ENCODE peak calls at places on chromosomes 16 and 17, in seven cellular contexts. Z, W, L, P, Y, C and X are unnamed samples.
A peak's percentile ranks its signal among the peaks of the same experiment; 100 is the strongest.

GRCh38 chr16:68031951-68032350 is 8.9 kb downstream of the DUS2 start:
- DNase-seq in Z (peak; percentile 39), W (no peak), L (no peak), P (no peak), Y (peak; percentile 26), C (no peak), X (peak; percentile 36)

GRCh38 chr16:726438-727290 is at the start of the genes CCDC78 and HAGHL:
- DNase-seq in Z (no peak), W (peak; percentile 52), L (peak; percentile 33), P (peak; percentile 79), Y (peak; percentile 80), C (no peak), X (peak; percentile 53)

GRCh38 chr16:85650864-85651811 is 37.6 kb downstream of the GINS2 start:
- DNase-seq in Z (no peak), W (no peak), L (no peak), P (no peak), Y (no peak), C (no peak), X (no peak)

GRCh38 chr16:87441886-87442580 is 49.9 kb downstream of the MAP1LC3B start:
- DNase-seq in Z (peak; percentile 23), W (no peak), L (no peak), P (peak; percentile 7), Y (no peak), C (no peak), X (peak; percentile 24)

GRCh38 chr17:8226536-8227237 is 16.3 kb upstream of the AURKB start:
- DNase-seq in Z (peak; percentile 94), W (peak; percentile 75), L (peak; percentile 30), P (peak; percentile 95), Y (peak; percentile 90), C (peak; percentile 55), X (peak; percentile 3)

GRCh38 chr17:5667871-5668270 is 83.6 kb upstream of the NLRP1 start:
- DNase-seq in Z (no peak), W (peak; percentile 28), L (no peak), P (no peak), Y (no peak), C (no peak), X (no peak)

GRCh38 chr16:15485175-15485574 is 50.8 kb downstream of the BMERB1 start:
- DNase-seq in Z (no peak), W (no peak), L (no peak), P (no peak), Y (no peak), C (no peak), X (no peak)

GRCh38 chr16:68901910-68902309 is 58.6 kb downstream of the TANGO6 start:
- DNase-seq in Z (peak; percentile 19), W (peak; percentile 79), L (no peak), P (peak; percentile 80), Y (no peak), C (no peak), X (peak; percentile 42)

GRCh38 chr17:80803451-80804428 is 187.9 kb upstream of the CHMP6 start:
- DNase-seq in Z (no peak), W (no peak), L (no peak), P (no peak), Y (no peak), C (no peak), X (no peak)

GRCh38 chr16:89938636-89938885 is 10.0 kb upstream of the DEF8 start:
- DNase-seq in Z (no peak), W (no peak), L (no peak), P (no peak), Y (no peak), C (no peak), X (no peak)

GRCh38 chr16:630815-631405 is at the start of gene WFIKKN1:
- DNase-seq in Z (no peak), W (no peak), L (no peak), P (no peak), Y (peak; percentile 67), C (no peak), X (no peak)

GRCh38 chr17:57669671-57670529 is 75.2 kb downstream of the CCDC182 start:
- DNase-seq in Z (no peak), W (no peak), L (no peak), P (no peak), Y (peak; percentile 11), C (no peak), X (no peak)

GRCh38 chr17:77872714-77873517 is 85.6 kb upstream of the TNRC6C start:
- DNase-seq in Z (no peak), W (no peak), L (no peak), P (no peak), Y (no peak), C (no peak), X (no peak)

GRCh38 chr17:2125013-2125535 is 70.2 kb downstream of the HIC1 start:
- DNase-seq in Z (no peak), W (no peak), L (no peak), P (no peak), Y (no peak), C (no peak), X (no peak)